ENCODE peak calls at places on chromosomes 4 and X, in nine cellular contexts. E, G, T, Q, A, N, V, Z and K are unnamed samples.
A peak's percentile ranks its signal among the peaks of the same experiment; 100 is the strongest.

GRCh38 chrX:96394566-96394965 is 290.1 kb upstream of the DIAPH2 start:
- DNase-seq in E (no peak), G (no peak), T (no peak), Q (no peak), A (peak; percentile 34), N (no peak), V (peak; percentile 16), Z (peak; percentile 41), K (no peak)

GRCh38 chr4:18847276-18847890 is 825.8 kb upstream of the LCORL start:
- DNase-seq in E (no peak), G (no peak), T (no peak), Q (peak; percentile 27), A (no peak), N (no peak), V (no peak), Z (no peak), K (no peak)

GRCh38 chrX:71111851-71112468 is 583 bp upstream of the IL2RG start:
- DNase-seq in E (no peak), G (no peak), T (no peak), Q (no peak), A (no peak), N (no peak), V (no peak), Z (no peak), K (peak; percentile 65)

GRCh38 chrX:131262738-131263679 is 26.1 kb downstream of the IGSF1 start:
- DNase-seq in E (no peak), G (no peak), T (peak; percentile 88), Q (no peak), A (peak; percentile 0), N (peak; percentile 54), V (peak; percentile 62), Z (no peak), K (peak; percentile 6)

GRCh38 chr4:141074098-141074878 is 59.0 kb downstream of the RNF150 start:
- DNase-seq in E (no peak), G (no peak), T (no peak), Q (peak; percentile 82), A (no peak), N (peak; percentile 28), V (no peak), Z (no peak), K (no peak)

GRCh38 chrX:119693032-119693995 is at the start of gene SEPTIN6:
- DNase-seq in E (peak; percentile 88), G (peak; percentile 65), T (peak; percentile 87), Q (peak; percentile 60), A (peak; percentile 72), N (peak; percentile 91), V (peak; percentile 82), Z (peak; percentile 52), K (peak; percentile 92)

GRCh38 chr4:110622841-110623709 is at the start of gene PITX2:
- DNase-seq in E (peak; percentile 80), G (peak; percentile 61), T (peak; percentile 100), Q (peak; percentile 65), A (peak; percentile 34), N (no peak), V (peak; percentile 99), Z (peak; percentile 95), K (no peak)

GRCh38 chr4:515251-515650 is 16.2 kb downstream of the PIGG start:
- DNase-seq in E (no peak), G (no peak), T (no peak), Q (no peak), A (no peak), N (no peak), V (no peak), Z (no peak), K (no peak)

GRCh38 chrX:40004916-40005289 is 92.9 kb downstream of the BCOR start:
- DNase-seq in E (no peak), G (no peak), T (peak; percentile 66), Q (no peak), A (no peak), N (no peak), V (no peak), Z (no peak), K (no peak)

GRCh38 chrX:69386681-69387080 is 117.4 kb upstream of the NALF2 start:
- DNase-seq in E (no peak), G (no peak), T (no peak), Q (no peak), A (no peak), N (no peak), V (no peak), Z (no peak), K (no peak)

GRCh38 chr4:144350706-144351105 is 210.2 kb upstream of the GYPA start:
- DNase-seq in E (no peak), G (peak; percentile 13), T (no peak), Q (peak; percentile 72), A (no peak), N (no peak), V (no peak), Z (no peak), K (no peak)

GRCh38 chr4:70863099-70863790 is 23.6 kb upstream of the GRSF1 start:
- DNase-seq in E (no peak), G (peak; percentile 3), T (no peak), Q (no peak), A (no peak), N (no peak), V (no peak), Z (no peak), K (no peak)

GRCh38 chrX:104854790-104855340 is 288.9 kb downstream of the IL1RAPL2 start:
- DNase-seq in E (no peak), G (peak; percentile 21), T (no peak), Q (peak; percentile 86), A (no peak), N (no peak), V (no peak), Z (no peak), K (no peak)

GRCh38 chr4:128653514-128654420 is 155.7 kb upstream of the JADE1 start:
- DNase-seq in E (peak; percentile 73), G (no peak), T (no peak), Q (no peak), A (peak; percentile 29), N (no peak), V (peak; percentile 38), Z (peak; percentile 70), K (no peak)

GRCh38 chrX:56232221-56233082 is at the start of gene KLF8:
- DNase-seq in E (peak; percentile 83), G (peak; percentile 71), T (peak; percentile 86), Q (no peak), A (peak; percentile 56), N (no peak), V (peak; percentile 90), Z (no peak), K (no peak)

GRCh38 chr4:98624642-98625041 is 33.8 kb downstream of the TSPAN5 start:
- DNase-seq in E (no peak), G (no peak), T (no peak), Q (no peak), A (no peak), N (no peak), V (no peak), Z (no peak), K (no peak)

GRCh38 chr4:98626350-98626749 is 32.1 kb downstream of the TSPAN5 start:
- DNase-seq in E (no peak), G (peak; percentile 93), T (peak; percentile 84), Q (peak; percentile 96), A (peak; percentile 93), N (no peak), V (peak; percentile 71), Z (peak; percentile 94), K (no peak)

GRCh38 chr4:98624144-98624543 is 34.3 kb downstream of the TSPAN5 start:
- DNase-seq in E (no peak), G (no peak), T (no peak), Q (no peak), A (no peak), N (no peak), V (no peak), Z (no peak), K (no peak)

GRCh38 chr4:98625920-98626319 is 32.5 kb downstream of the TSPAN5 start:
- DNase-seq in E (no peak), G (peak; percentile 75), T (no peak), Q (no peak), A (peak; percentile 34), N (no peak), V (no peak), Z (no peak), K (no peak)

DNA sequence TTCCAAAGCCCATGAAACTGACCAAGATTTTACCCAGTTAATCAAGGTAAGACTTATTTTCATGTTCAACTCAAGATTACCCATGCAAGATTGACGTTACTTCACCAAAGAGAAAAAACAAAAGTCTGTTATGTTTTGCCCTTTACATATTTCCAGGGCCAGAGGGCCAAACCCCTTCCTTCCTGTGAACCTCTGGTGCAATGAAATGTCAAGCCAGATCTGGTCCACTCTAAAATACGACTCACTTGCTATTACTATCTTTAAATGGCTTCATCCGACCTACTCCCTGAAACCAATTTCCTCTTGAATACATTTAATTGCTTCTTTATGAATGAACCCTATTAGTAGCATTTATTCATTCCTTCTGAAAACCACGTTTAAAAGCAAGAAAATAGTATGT is 33.0 kb downstream of the TSPAN5 start:
- DNase-seq in E (no peak), G (peak; percentile 15), T (no peak), Q (no peak), A (peak; percentile 39), N (no peak), V (no peak), Z (no peak), K (no peak)
- H3K9ac ChIP-seq in E (no peak overlapping the region), G (no peak overlapping the region), T (no peak overlapping the region), Q (no peak overlapping the region), A (no peak overlapping the region), N (no peak overlapping the region), V (no peak overlapping the region), Z (no peak overlapping the region), K (no peak overlapping the region)

DNA sequence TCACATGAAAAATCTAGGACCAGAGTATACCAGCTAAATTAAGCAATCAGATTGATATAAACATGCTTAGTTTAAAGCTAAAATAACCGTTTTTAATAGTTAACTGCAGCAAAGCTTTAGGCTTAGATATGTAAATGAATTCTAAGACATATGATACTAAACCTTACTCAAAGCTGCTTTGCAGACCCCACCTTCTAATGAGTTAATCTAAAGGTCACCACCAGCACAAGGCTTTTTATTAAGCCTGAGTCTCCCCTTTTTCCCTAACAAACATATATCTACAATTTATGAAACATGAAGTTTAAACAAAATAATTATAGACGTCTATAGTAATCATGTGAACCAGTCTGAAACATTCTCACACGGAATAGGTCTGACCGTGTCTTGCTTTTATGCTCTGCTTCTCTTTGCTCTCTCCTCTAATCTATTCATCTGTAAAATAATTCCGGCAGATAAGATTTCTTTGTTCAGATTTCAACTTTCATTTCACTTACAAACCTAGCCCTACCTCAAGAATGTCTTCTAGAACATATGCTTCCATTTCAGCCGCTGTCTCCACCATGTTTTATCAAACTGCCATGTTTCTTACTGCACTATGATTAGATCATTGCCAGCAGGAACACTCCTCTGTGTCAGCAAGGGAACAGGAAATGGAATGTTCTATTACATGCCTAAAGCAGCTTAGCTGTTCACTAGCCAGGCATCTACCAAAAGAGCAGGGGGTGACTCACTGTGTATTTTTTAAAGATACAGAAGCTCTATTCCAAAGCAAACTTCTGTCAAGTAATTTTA is 35.9 kb downstream of the ANKRD17 start:
- DNase-seq in E (no peak), G (peak; percentile 90), T (peak; percentile 58), Q (peak; percentile 97), A (peak; percentile 96), N (peak; percentile 93), V (peak; percentile 94), Z (peak; percentile 97), K (peak; percentile 79)
- H3K9ac ChIP-seq in E (peak overlapping the region; percentile 83), G (peak overlapping the region; percentile 91), T (no peak overlapping the region), Q (peak overlapping the region; percentile 89), A (peak overlapping the region; percentile 88), N (peak overlapping the region; percentile 73), V (no peak overlapping the region), Z (peak overlapping the region; percentile 50), K (peak overlapping the region; percentile 66)

GRCh38 chr4:158171456-158171790 is 1.4 kb downstream of the GASK1B start:
- DNase-seq in E (no peak), G (no peak), T (no peak), Q (no peak), A (no peak), N (no peak), V (no peak), Z (no peak), K (no peak)
- H3K9ac ChIP-seq in E (peak overlapping the region; percentile 20), G (peak overlapping the region; percentile 57), T (no peak overlapping the region), Q (peak overlapping the region; percentile 24), A (peak overlapping the region; percentile 63), N (no peak overlapping the region), V (no peak overlapping the region), Z (peak overlapping the region; percentile 67), K (no peak overlapping the region)

GRCh38 chrX:38614485-38614884 is 53.1 kb downstream of the TSPAN7 start:
- DNase-seq in E (no peak), G (no peak), T (no peak), Q (no peak), A (no peak), N (peak; percentile 9), V (no peak), Z (no peak), K (no peak)
- H3K9ac ChIP-seq in E (no peak overlapping the region), G (no peak overlapping the region), T (no peak overlapping the region), Q (no peak overlapping the region), A (no peak overlapping the region), N (peak overlapping the region; percentile 45), V (no peak overlapping the region), Z (no peak overlapping the region), K (no peak overlapping the region)